ENCODE peak calls at places on chromosomes 7 and 10, in seven cellular contexts. One of them, this sample, is unnamed. For H3K4me1, the result is how much of the 10 kb centered on the place peaks cover.

GRCh38 chr7:99404977-99405320 is 3.4 kb downstream of the PDAP1 start:
- DNase-seq in uterus: no peak
- DNase-seq in DND-41: no peak
- DNase-seq in A549: no peak
- DNase-seq in mesendoderm: no peak
- DNase-seq in GM23338: no peak
- DNase-seq in breast epithelium: no peak
- DNase-seq in this sample: no peak

GRCh38 chr10:110421512-110422138 is 76.1 kb upstream of the DUSP5 start:
- DNase-seq in uterus: no peak
- DNase-seq in DND-41: no peak
- DNase-seq in A549: no peak
- DNase-seq in mesendoderm: no peak
- DNase-seq in GM23338: no peak
- DNase-seq in breast epithelium: no peak
- DNase-seq in this sample: no peak

GRCh38 chr10:124384142-124384541 is 34.6 kb downstream of the OAT start:
- DNase-seq in uterus: no peak
- DNase-seq in DND-41: no peak
- DNase-seq in A549: no peak
- DNase-seq in mesendoderm: peak
- DNase-seq in GM23338: no peak
- DNase-seq in breast epithelium: no peak
- DNase-seq in this sample: no peak

GRCh38 chr10:19815478-19816419 is 483 bp upstream of the PLXDC2 start:
- DNase-seq in uterus: peak
- DNase-seq in DND-41: no peak
- DNase-seq in A549: no peak
- DNase-seq in mesendoderm: peak
- DNase-seq in GM23338: peak
- DNase-seq in breast epithelium: peak
- DNase-seq in this sample: no peak

GRCh38 chr7:90824386-90825307 is 228.5 kb downstream of the CDK14 start:
- DNase-seq in uterus: no peak
- DNase-seq in DND-41: no peak
- DNase-seq in A549: no peak
- DNase-seq in mesendoderm: no peak
- DNase-seq in GM23338: no peak
- DNase-seq in breast epithelium: no peak
- DNase-seq in this sample: no peak

GRCh38 chr7:45625067-45625466 is 50.9 kb downstream of the ADCY1 start:
- DNase-seq in uterus: no peak
- DNase-seq in DND-41: no peak
- DNase-seq in A549: no peak
- DNase-seq in mesendoderm: no peak
- DNase-seq in GM23338: no peak
- DNase-seq in breast epithelium: no peak
- DNase-seq in this sample: no peak

GRCh38 chr7:95986136-95986535 is 213.8 kb downstream of the DYNC1I1 start:
- DNase-seq in uterus: no peak
- DNase-seq in DND-41: no peak
- DNase-seq in A549: no peak
- DNase-seq in mesendoderm: no peak
- DNase-seq in GM23338: no peak
- DNase-seq in breast epithelium: no peak
- DNase-seq in this sample: no peak

GRCh38 chr10:110864662-110865140 is 7.0 kb upstream of the PDCD4 start:
- DNase-seq in uterus: no peak
- DNase-seq in DND-41: peak
- DNase-seq in A549: no peak
- DNase-seq in mesendoderm: no peak
- DNase-seq in GM23338: no peak
- DNase-seq in breast epithelium: no peak
- DNase-seq in this sample: peak

GRCh38 chr7:91264924-91265681 is 870 bp downstream of the FZD1 start:
- DNase-seq in uterus: peak
- DNase-seq in DND-41: peak
- DNase-seq in A549: no peak
- DNase-seq in mesendoderm: peak
- DNase-seq in GM23338: peak
- DNase-seq in breast epithelium: peak
- DNase-seq in this sample: no peak

GRCh38 chr7:141585592-141586510 is 34.6 kb downstream of the AGK start:
- DNase-seq in uterus: no peak
- DNase-seq in DND-41: no peak
- DNase-seq in A549: peak
- DNase-seq in mesendoderm: peak
- DNase-seq in GM23338: no peak
- DNase-seq in breast epithelium: no peak
- DNase-seq in this sample: no peak

DNA sequence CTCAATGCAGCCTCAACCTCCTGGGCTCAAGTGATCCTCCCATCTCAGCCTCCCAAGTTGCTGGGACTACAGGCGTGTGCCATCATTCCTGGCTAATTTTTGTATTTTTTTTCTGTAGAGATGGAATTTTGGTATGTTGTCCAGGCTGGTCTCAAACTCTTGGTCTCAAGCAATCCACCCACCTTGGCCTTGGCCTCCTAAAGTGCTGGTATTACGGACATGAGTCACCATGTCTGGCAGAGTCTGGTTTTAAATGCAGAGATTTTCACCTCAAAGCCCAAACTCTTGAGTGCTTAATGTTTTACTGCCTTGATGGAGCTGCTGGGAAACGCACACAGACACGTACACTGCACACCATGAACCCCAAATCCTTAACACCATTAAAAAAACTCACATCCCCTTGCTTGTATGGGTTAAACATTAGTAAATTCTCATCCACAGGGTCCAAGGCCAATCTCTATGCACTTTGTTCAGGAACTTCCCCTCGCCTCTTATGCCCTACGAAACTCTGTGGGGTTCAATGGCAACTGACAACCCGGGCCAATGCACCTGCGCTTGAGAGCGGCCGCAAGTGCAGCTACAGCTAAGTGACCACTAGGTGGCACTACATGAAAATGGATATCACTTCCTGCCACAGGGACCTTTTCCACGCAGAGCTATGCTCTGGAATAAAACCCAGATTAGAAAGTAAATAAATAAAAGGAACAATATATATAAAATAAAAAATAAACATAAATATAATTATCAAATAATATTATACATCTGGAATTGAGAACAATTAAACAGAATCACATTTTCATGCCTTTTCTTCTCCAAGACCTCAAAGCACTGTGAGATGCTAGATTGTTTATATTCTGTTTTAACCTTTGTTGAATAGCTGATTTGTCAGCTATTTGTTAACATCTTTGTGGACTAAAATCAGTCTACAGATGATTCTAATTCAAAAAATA is 66.9 kb upstream of the AFAP1L2 start:
- DNase-seq in uterus: peak
- DNase-seq in DND-41: peak
- DNase-seq in A549: peak
- DNase-seq in mesendoderm: peak
- DNase-seq in GM23338: peak
- DNase-seq in breast epithelium: peak
- DNase-seq in this sample: peak
- H3K4me1 ChIP-seq in uterus: under half
- H3K4me1 ChIP-seq in DND-41: under half
- H3K4me1 ChIP-seq in A549: under half
- H3K4me1 ChIP-seq in mesendoderm: under half
- H3K4me1 ChIP-seq in GM23338: under half
- H3K4me1 ChIP-seq in breast epithelium: under half
- H3K4me1 ChIP-seq in this sample: under half

GRCh38 chr10:3782099-3782455 is 2.9 kb downstream of the KLF6 start:
- DNase-seq in uterus: no peak
- DNase-seq in DND-41: peak
- DNase-seq in A549: no peak
- DNase-seq in mesendoderm: no peak
- DNase-seq in GM23338: no peak
- DNase-seq in breast epithelium: no peak
- DNase-seq in this sample: no peak
- H3K4me3 ChIP-seq in uterus: peak
- H3K4me3 ChIP-seq in DND-41: peak
- H3K4me3 ChIP-seq in A549: peak
- H3K4me3 ChIP-seq in mesendoderm: peak
- H3K4me3 ChIP-seq in GM23338: peak
- H3K4me3 ChIP-seq in breast epithelium: peak
- H3K4me3 ChIP-seq in this sample: peak

GRCh38 chr7:80721880-80722595 is 83.6 kb downstream of the CD36 start:
- DNase-seq in uterus: peak
- DNase-seq in DND-41: no peak
- DNase-seq in A549: peak
- DNase-seq in mesendoderm: peak
- DNase-seq in GM23338: peak
- DNase-seq in breast epithelium: no peak
- DNase-seq in this sample: no peak
- H3K27ac ChIP-seq in uterus: no peak
- H3K27ac ChIP-seq in DND-41: no peak
- H3K27ac ChIP-seq in A549: peak
- H3K27ac ChIP-seq in mesendoderm: peak
- H3K27ac ChIP-seq in GM23338: peak
- H3K27ac ChIP-seq in breast epithelium: peak
- H3K27ac ChIP-seq in this sample: no peak

DNA sequence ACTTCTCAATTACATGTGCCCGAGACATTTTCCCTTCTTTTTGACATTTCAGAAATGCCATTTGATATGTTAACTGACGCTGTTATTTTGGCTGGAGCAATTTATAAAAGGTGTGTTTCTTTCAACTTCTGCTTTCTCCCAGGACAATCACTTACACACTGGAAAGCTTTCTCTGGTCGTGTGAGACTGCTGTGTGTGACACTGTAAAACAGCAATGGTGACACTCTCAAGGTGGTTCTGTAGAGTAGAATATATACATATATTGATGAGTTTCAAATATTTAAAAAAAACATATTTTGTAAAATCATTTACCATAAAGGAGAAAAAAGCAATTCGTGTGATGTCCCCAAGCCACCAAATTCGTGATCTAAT is 108.1 kb upstream of the KLF6 start:
- DNase-seq in uterus: no peak
- DNase-seq in DND-41: no peak
- DNase-seq in A549: no peak
- DNase-seq in mesendoderm: no peak
- DNase-seq in GM23338: no peak
- DNase-seq in breast epithelium: no peak
- DNase-seq in this sample: no peak
- H3K4me1 ChIP-seq in uterus: under half
- H3K4me1 ChIP-seq in DND-41: under half
- H3K4me1 ChIP-seq in A549: half or more
- H3K4me1 ChIP-seq in mesendoderm: under half
- H3K4me1 ChIP-seq in GM23338: under half
- H3K4me1 ChIP-seq in breast epithelium: under half
- H3K4me1 ChIP-seq in this sample: under half

DNA sequence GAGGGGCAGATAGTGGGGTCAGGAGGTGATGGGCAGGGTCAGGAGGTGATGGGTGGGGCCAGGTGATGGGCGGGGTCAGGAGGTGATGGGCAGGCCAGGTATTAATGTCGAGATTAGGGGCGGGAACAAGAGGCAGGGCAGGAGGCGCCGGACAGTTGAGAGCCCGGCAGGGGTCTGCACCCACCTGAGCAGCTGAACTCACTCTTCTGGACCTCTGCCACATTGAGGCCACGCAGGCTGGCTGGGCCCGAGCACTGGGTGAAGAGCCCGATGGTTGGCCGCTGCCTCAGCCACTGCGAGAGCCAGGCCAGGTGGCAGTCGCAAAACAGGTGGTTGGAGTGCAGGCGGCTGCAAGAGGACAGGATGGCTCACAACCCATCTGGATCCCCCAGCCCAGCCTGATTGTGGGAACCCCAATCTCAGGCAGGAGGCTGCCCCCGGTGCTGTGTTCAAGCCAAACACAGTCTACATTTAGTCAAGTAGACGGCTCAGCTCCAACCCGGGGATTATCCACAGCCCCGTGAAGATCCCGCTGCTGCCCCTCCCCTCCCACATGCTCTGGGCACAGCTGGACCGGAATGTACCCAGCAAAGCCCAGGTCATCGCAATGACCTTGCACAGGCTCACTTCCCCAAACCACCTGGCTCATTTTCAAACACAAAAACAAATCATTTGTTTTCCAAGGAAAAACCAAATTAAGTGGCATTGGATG is 122.3 kb downstream of the SLIT1 start:
- DNase-seq in uterus: no peak
- DNase-seq in DND-41: no peak
- DNase-seq in A549: no peak
- DNase-seq in mesendoderm: no peak
- DNase-seq in GM23338: no peak
- DNase-seq in breast epithelium: no peak
- DNase-seq in this sample: no peak
- H3K4me3 ChIP-seq in uterus: no peak
- H3K4me3 ChIP-seq in DND-41: no peak
- H3K4me3 ChIP-seq in A549: no peak
- H3K4me3 ChIP-seq in mesendoderm: no peak
- H3K4me3 ChIP-seq in GM23338: no peak
- H3K4me3 ChIP-seq in breast epithelium: no peak
- H3K4me3 ChIP-seq in this sample: no peak